ENCODE peak calls at places on chromosomes 7 and 10, in four cellular contexts. A is spleen, V is stomach, O is endothelial cell of umbilical vein. R is an unnamed sample.

GRCh38 chr7:28018446-28018845 is 162.1 kb downstream of the JAZF1 start:
- DNase-seq in A (no peak), V (no peak), O (no peak), R (no peak)

GRCh38 chr7:93851536-93851935 is 39.0 kb downstream of the TFPI2 start:
- DNase-seq in A (no peak), O (no peak), V (no peak), R (no peak)

GRCh38 chr10:70458329-70459060 is 17.0 kb upstream of the NODAL start:
- DNase-seq in V (peak; percentile 68), A (peak; percentile 83), O (peak; percentile 79), R (no peak)

GRCh38 chr10:3972460-3973366 is 187.7 kb upstream of the KLF6 start:
- DNase-seq in V (no peak), A (no peak), O (peak; percentile 55), R (no peak)

GRCh38 chr7:97801108-97801507 is 69.2 kb downstream of the TAC1 start:
- DNase-seq in O (no peak), V (no peak), A (no peak), R (no peak)

GRCh38 chr7:95205821-95206220 is 118.5 kb downstream of the PON1 start:
- DNase-seq in O (no peak), V (no peak), A (no peak), R (no peak)

GRCh38 chr10:108877130-108877529 is 1046.2 kb downstream of the XPNPEP1 start:
- DNase-seq in V (no peak), A (no peak), O (no peak), R (no peak)

GRCh38 chr10:112298581-112298980 is 15.4 kb downstream of the TECTB start:
- DNase-seq in A (no peak), V (no peak), O (no peak), R (no peak)

GRCh38 chr10:42783181-42783549 is 570 bp downstream of the BMS1 start:
- DNase-seq in A (no peak), V (no peak), O (peak; percentile 84), R (no peak)

GRCh38 chr10:28503114-28503513 is 29.8 kb upstream of the WAC start:
- DNase-seq in V (peak; percentile 71), O (peak; percentile 46), A (no peak), R (no peak)

GRCh38 chr7:149002604-149003003 is 25.7 kb downstream of the PDIA4 start:
- DNase-seq in A (peak; percentile 56), O (no peak), V (no peak), R (no peak)

GRCh38 chr10:60456053-60456452 is 66.4 kb upstream of the ANK3 start:
- DNase-seq in V (no peak), O (no peak), A (no peak), R (no peak)

GRCh38 chr7:143975617-143976016 is 21.0 kb downstream of the OR2F1 start:
- DNase-seq in V (no peak), O (no peak), A (no peak), R (no peak)

GRCh38 chr7:137241655-137242054 is 101.9 kb downstream of the PTN start:
- DNase-seq in A (no peak), O (no peak), V (no peak), R (no peak)

GRCh38 chr10:131245475-131246059 is 66.0 kb downstream of the TCERG1L start:
- DNase-seq in A (peak; percentile 66), V (no peak), O (no peak), R (no peak)

GRCh38 chr10:6212806-6213205 is 10.1 kb downstream of the PFKFB3 start:
- DNase-seq in O (no peak), A (no peak), V (no peak), R (no peak)

GRCh38 chr7:79293655-79294142 is 159.8 kb downstream of the MAGI2 start:
- DNase-seq in O (no peak), V (peak; percentile 60), A (no peak), R (no peak)

GRCh38 chr10:77692782-77693181 is 55.2 kb upstream of the KCNMA1 start:
- DNase-seq in O (no peak), A (no peak), V (no peak), R (peak; percentile 34)

GRCh38 chr7:116030626-116031276 is at the start of gene TFEC:
- DNase-seq in V (no peak), O (peak; percentile 62), A (no peak), R (no peak)

GRCh38 chr7:122010116-122010515 is 133.9 kb downstream of the AASS start:
- DNase-seq in V (no peak), O (no peak), A (no peak), R (no peak)

GRCh38 chr10:72277340-72277995 is 3.7 kb downstream of the DDIT4 start:
- DNase-seq in A (no peak), O (no peak), V (no peak), R (no peak)

GRCh38 chr10:121043124-121043849 is 192.1 kb downstream of the WDR11 start:
- DNase-seq in O (no peak), V (no peak), A (no peak), R (no peak)

GRCh38 chr10:102393411-102394078 is 2.0 kb upstream of the NFKB2 start:
- DNase-seq in A (peak; percentile 82), V (no peak), O (no peak), R (no peak)

GRCh38 chr7:4774804-4775280 is 581 bp upstream of the AP5Z1 start:
- DNase-seq in O (peak; percentile 85), A (peak; percentile 90), V (peak; percentile 40), R (no peak)

GRCh38 chr7:94618134-94618533 is 37.8 kb downstream of the SGCE start:
- DNase-seq in V (no peak), O (no peak), A (no peak), R (no peak)

GRCh38 chr10:95236068-95236903 is 42.2 kb downstream of the ACSM6 start:
- DNase-seq in V (no peak), O (peak; percentile 42), A (no peak), R (no peak)

GRCh38 chr7:44466300-44467216 is 23.9 kb downstream of the NUDCD3 start:
- DNase-seq in O (peak; percentile 63), A (no peak), V (no peak), R (no peak)

GRCh38 chr10:28243923-28244322 is 58.9 kb downstream of the MPP7 start:
- DNase-seq in V (no peak), O (no peak), A (no peak), R (no peak)

GRCh38 chr7:2651336-2651735 is 19.6 kb downstream of the TTYH3 start:
- DNase-seq in O (no peak), A (no peak), V (no peak), R (no peak)

GRCh38 chr7:1741246-1741645 is 71.2 kb downstream of the ELFN1 start:
- DNase-seq in A (no peak), O (no peak), V (no peak), R (no peak)

GRCh38 chr10:36170943-36171501 is 528.9 kb upstream of the FZD8 start:
- DNase-seq in O (peak; percentile 16), A (no peak), V (no peak), R (no peak)

GRCh38 chr10:36171546-36171945 is 529.5 kb upstream of the FZD8 start:
- DNase-seq in A (no peak), O (peak; percentile 38), V (no peak), R (no peak)

GRCh38 chr10:36173364-36173763 is 531.3 kb upstream of the FZD8 start:
- DNase-seq in V (no peak), O (peak; percentile 95), A (no peak), R (no peak)

GRCh38 chr10:36172054-36172531 is 530.0 kb upstream of the FZD8 start:
- DNase-seq in O (peak; percentile 54), A (no peak), V (no peak), R (no peak)

GRCh38 chr10:36172574-36172973 is 530.5 kb upstream of the FZD8 start:
- DNase-seq in A (no peak), V (no peak), O (peak; percentile 95), R (no peak)
- TF ChIP-seq POLR2AphosphoS5 in A (no peak), V (no peak), O (peak; percentile 48), R (no peak)

GRCh38 chr10:34008641-34009040 is 674.2 kb upstream of the NRP1 start:
- DNase-seq in A (no peak), O (no peak), V (no peak), R (no peak)
- H3K27ac ChIP-seq in A (no peak overlapping the region), O (no peak overlapping the region), V (no peak overlapping the region), R (no peak overlapping the region)

GRCh38 chr7:100929811-100930174 is 19.5 kb upstream of the MUC3A start:
- DNase-seq in A (no peak), O (no peak), V (no peak), R (no peak)
- TF ChIP-seq POLR2AphosphoS5 in A (no peak), O (no peak), V (no peak), R (no peak)

GRCh38 chr7:22559829-22560489 is 60.0 kb upstream of the STEAP1B start:
- DNase-seq in O (peak; percentile 85), A (no peak), V (peak; percentile 63), R (peak; percentile 81)
- H3K27ac ChIP-seq in O (peak overlapping the region; percentile 99), A (no peak overlapping the region), V (no peak overlapping the region), R (no peak overlapping the region)